ENCODE peak calls at places on chromosome 21, in six cellular contexts. S is MG63; K is AG04449; A is activated CD4-positive, alpha-beta T cell treated with anti-CD3 and anti-CD28 coated beads for 48 hours; M is OCI-LY7; D is renal cortical epithelial cell. F is an unnamed sample.

GRCh38 chr21:34974162-34974981 is 74.7 kb downstream of the RUNX1 start:
- DNase-seq in K (no peak), S (no peak), D (peak; percentile 78), A (peak; percentile 62), M (peak; percentile 73), F (no peak)

GRCh38 chr21:37863842-37864241 is 52.4 kb downstream of the KCNJ6 start:
- DNase-seq in D (no peak), M (no peak), K (no peak), S (no peak), A (peak; percentile 5), F (peak; percentile 40)

GRCh38 chr21:46617267-46618051 is 12.6 kb upstream of the S100B start:
- DNase-seq in A (no peak), M (no peak), K (no peak), S (no peak), D (no peak), F (peak; percentile 84)

GRCh38 chr21:31397939-31398338 is 53.9 kb upstream of the TIAM1 start:
- DNase-seq in A (no peak), S (no peak), K (no peak), D (no peak), M (peak; percentile 81), F (no peak)

GRCh38 chr21:24955275-24955961 is 651.9 kb downstream of the MRPL39 start:
- DNase-seq in M (no peak), D (no peak), K (no peak), A (no peak), S (no peak), F (no peak)

GRCh38 chr21:44496900-44497550 is 41.7 kb downstream of the LRRC3 start:
- DNase-seq in S (no peak), D (no peak), K (no peak), M (no peak), A (no peak), F (no peak)

GRCh38 chr21:40732998-40733397 is 114.0 kb downstream of the DSCAM start:
- DNase-seq in K (no peak), M (no peak), D (no peak), S (no peak), A (no peak), F (no peak)

GRCh38 chr21:16707274-16707673 is 805.6 kb upstream of the CXADR start:
- DNase-seq in S (no peak), A (no peak), M (no peak), D (no peak), K (no peak), F (no peak)

GRCh38 chr21:33975548-33976081 is 60.0 kb upstream of the ATP5PO start:
- DNase-seq in A (peak; percentile 80), M (peak; percentile 69), S (peak; percentile 26), K (no peak), D (peak; percentile 74), F (peak; percentile 75)

GRCh38 chr21:43884012-43884860 is 19.2 kb downstream of the AGPAT3 start:
- DNase-seq in A (peak; percentile 45), S (no peak), M (no peak), D (peak; percentile 41), K (no peak), F (peak; percentile 56)

GRCh38 chr21:14451520-14451919 is 68.6 kb upstream of the HSPA13 start:
- DNase-seq in K (no peak), M (no peak), A (no peak), S (no peak), D (no peak), F (no peak)

GRCh38 chr21:16086936-16087335 is 357.2 kb downstream of the USP25 start:
- DNase-seq in D (no peak), A (no peak), K (no peak), M (no peak), S (no peak), F (no peak)